ENCODE peak calls at places on chromosomes 12 and 14, in ten cellular contexts. C is nephron progenitor cell; T is lower lobe of right lung; W is cardiac muscle cell; P is CD8-positive, alpha-beta T cell; Y is tibial nerve; Q is dorsolateral prefrontal cortex; G is AG04449; O is Peyer's patch; X is RWPE1. Z is an unnamed sample.

GRCh38 chr12:10031771-10032175 is 1.3 kb downstream of the CLEC9A start:
- DNase-seq in T (no peak), Q (no peak), X (peak; percentile 13), Y (no peak), C (no peak), O (no peak), P (no peak), G (peak; percentile 77), W (no peak), Z (no peak)

GRCh38 chr14:103001651-103002396 is 55.5 kb downstream of the CDC42BPB start:
- DNase-seq in W (no peak), O (peak; percentile 78), Q (no peak), Y (no peak), C (no peak), X (no peak), G (no peak), T (no peak), P (no peak), Z (peak; percentile 27)

GRCh38 chr12:39831587-39832315 is 212.1 kb upstream of the ABCD2 start:
- DNase-seq in C (no peak), W (no peak), P (no peak), Y (no peak), G (no peak), O (no peak), X (no peak), Q (no peak), T (no peak), Z (no peak)

GRCh38 chr12:120529641-120530314 is 820 bp upstream of the COQ5 start:
- DNase-seq in T (no peak), Q (no peak), X (peak; percentile 49), Y (no peak), C (no peak), P (no peak), O (no peak), G (no peak), W (peak; percentile 55), Z (no peak)

GRCh38 chr14:70425349-70425748 is 8.5 kb upstream of the SYNJ2BP start:
- DNase-seq in T (no peak), Q (no peak), W (peak; percentile 8), C (no peak), Y (no peak), O (no peak), X (no peak), P (no peak), G (no peak), Z (no peak)

GRCh38 chr12:67034110-67034879 is 234.9 kb upstream of the CAND1 start:
- DNase-seq in X (peak; percentile 20), Y (no peak), C (no peak), W (no peak), O (no peak), T (no peak), G (no peak), Q (no peak), P (no peak), Z (no peak)

GRCh38 chr14:28577711-28578131 is 188.9 kb upstream of the FOXG1 start:
- DNase-seq in T (no peak), O (no peak), C (no peak), G (peak; percentile 10), X (peak; percentile 26), Q (no peak), Y (no peak), P (no peak), W (no peak), Z (no peak)

GRCh38 chr12:124184456-124184855 is 110.4 kb upstream of the RFLNA start:
- DNase-seq in O (no peak), G (no peak), W (no peak), Y (no peak), T (no peak), X (no peak), Q (no peak), C (no peak), P (no peak), Z (no peak)

DNA sequence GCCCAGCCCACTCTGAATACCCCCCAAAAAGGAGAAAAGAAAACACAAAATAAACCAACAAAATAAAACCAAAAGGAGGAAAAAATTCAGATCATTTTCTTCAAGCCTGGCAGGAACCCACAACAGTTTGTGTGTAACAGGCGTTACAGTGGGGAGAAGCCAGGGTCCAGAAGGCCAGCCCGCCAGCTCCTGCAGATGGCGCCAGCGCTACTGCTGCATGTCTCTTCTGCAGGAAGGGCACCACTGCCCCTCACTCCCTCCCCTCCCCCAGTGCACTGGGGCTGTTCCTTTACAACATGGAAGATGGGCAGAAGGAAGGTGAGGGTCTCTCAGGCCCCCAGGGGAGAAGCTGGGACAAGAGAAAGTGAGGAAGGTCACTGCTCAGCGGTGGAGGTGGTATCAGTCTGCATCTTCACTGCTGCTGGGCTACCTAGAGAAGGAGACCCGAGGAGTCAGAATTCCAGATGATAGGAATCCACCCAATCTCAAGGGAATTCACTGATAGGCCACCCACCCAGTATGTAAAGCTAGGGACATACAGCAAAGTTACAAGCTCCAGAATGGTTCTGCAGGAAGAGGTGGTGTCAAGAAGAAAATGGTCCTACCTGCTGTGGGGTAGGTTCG is 2.3 kb upstream of the NOP2 start:
- DNase-seq in C (peak; percentile 65), P (no peak), Q (peak; percentile 49), G (no peak), T (peak; percentile 61), X (peak; percentile 30), O (peak; percentile 57), Y (no peak), W (peak; percentile 65), Z (peak; percentile 37)
- TF ChIP-seq CTCF in C (peak; percentile 47), P (peak; percentile 25), Q (peak; percentile 27), G (peak; percentile 60), T (peak; percentile 43), X (peak; percentile 54), O (no peak), Y (no peak), W (peak; percentile 51), Z (no peak)

GRCh38 chr12:83015390-83016225 is 328.9 kb downstream of the TMTC2 start:
- DNase-seq in T (no peak), P (no peak), O (no peak), W (no peak), X (no peak), G (no peak), Q (no peak), C (no peak), Y (peak; percentile 6), Z (no peak)
- TF ChIP-seq CTCF in T (no peak), P (no peak), O (no peak), W (no peak), X (no peak), G (no peak), Q (no peak), C (no peak), Y (no peak), Z (no peak)

GRCh38 chr14:100681111-100681510 is 45.6 kb upstream of the DLK1 start:
- DNase-seq in Q (no peak), O (no peak), G (no peak), P (no peak), T (no peak), X (no peak), Y (no peak), C (no peak), W (no peak), Z (no peak)

GRCh38 chr14:100679170-100679569 is 47.5 kb upstream of the DLK1 start:
- DNase-seq in O (no peak), X (no peak), C (no peak), G (no peak), Q (no peak), Y (no peak), W (no peak), P (no peak), T (no peak), Z (no peak)

GRCh38 chr14:100677925-100678765 is 48.5 kb upstream of the DLK1 start:
- DNase-seq in W (peak; percentile 24), X (no peak), G (no peak), T (no peak), Y (peak; percentile 42), C (no peak), O (no peak), P (no peak), Q (no peak), Z (no peak)

GRCh38 chr14:100680439-100681051 is 46.1 kb upstream of the DLK1 start:
- DNase-seq in O (no peak), Y (no peak), C (no peak), P (no peak), G (no peak), T (no peak), X (no peak), W (no peak), Q (no peak), Z (no peak)

DNA sequence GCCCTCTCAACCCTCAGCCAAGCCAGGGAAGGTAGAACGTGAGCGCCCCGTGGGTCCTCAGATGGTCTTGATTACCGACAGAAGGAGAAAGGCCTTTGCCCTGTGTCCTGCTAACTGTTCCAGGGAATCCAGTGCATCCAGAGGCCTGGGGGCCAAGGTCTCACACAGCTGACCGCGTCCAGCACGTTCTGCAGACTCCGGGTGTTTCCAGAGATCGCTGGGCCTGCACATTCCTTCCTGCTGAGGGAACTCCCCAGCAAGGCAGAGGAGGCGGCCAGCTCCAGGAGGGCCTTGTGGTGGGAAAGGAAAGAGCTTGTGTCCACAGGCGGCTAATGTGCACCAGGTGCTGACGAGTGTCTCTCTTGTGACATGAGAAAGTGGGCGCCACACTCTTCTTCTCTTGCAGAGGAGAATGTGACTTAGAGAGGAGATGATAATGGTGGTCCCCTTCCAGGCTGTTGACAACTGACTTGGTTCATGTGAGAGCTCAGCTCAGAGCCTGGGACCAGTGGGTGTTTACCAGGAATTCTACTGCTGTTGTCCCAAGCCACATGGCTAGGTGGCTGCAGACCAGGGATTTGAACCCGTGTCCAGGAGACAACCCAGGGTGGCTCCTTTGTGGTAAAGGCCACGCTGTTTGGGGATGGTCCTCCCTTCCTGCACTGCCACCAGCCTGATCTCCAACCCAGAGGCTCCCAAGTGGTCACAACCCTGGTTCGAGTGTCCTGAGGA is 46.8 kb upstream of the DLK1 start:
- DNase-seq in G (peak; percentile 37), C (no peak), W (peak; percentile 60), T (no peak), O (peak; percentile 19), Y (peak; percentile 46), P (no peak), X (no peak), Q (no peak), Z (no peak)
- TF ChIP-seq CTCF in G (peak; percentile 53), C (no peak), W (peak; percentile 27), T (no peak), O (no peak), Y (peak; percentile 39), P (no peak), X (no peak), Q (no peak), Z (no peak)

GRCh38 chr14:21068521-21069387 is 1.4 kb upstream of the ARHGEF40 start:
- DNase-seq in Q (no peak), C (peak; percentile 57), G (no peak), W (peak; percentile 89), O (peak; percentile 68), Y (peak; percentile 63), X (peak; percentile 78), T (peak; percentile 67), P (peak; percentile 66), Z (no peak)

GRCh38 chr14:21069388-21070082 is 569 bp upstream of the ARHGEF40 start:
- DNase-seq in Y (peak; percentile 39), C (peak; percentile 52), G (no peak), W (no peak), X (peak; percentile 11), P (no peak), O (no peak), Q (no peak), T (no peak), Z (no peak)

GRCh38 chr14:21063479-21063878 is 5.9 kb downstream of the RNASE8 start:
- DNase-seq in X (no peak), O (no peak), G (no peak), P (no peak), C (no peak), W (no peak), Y (peak; percentile 23), T (no peak), Q (no peak), Z (no peak)

GRCh38 chr14:21070083-21070609 is at the start of gene ARHGEF40:
- DNase-seq in O (peak; percentile 34), W (peak; percentile 88), G (no peak), P (no peak), X (peak; percentile 43), Y (peak; percentile 20), Q (peak; percentile 70), C (peak; percentile 73), T (peak; percentile 75), Z (peak; percentile 43)

DNA sequence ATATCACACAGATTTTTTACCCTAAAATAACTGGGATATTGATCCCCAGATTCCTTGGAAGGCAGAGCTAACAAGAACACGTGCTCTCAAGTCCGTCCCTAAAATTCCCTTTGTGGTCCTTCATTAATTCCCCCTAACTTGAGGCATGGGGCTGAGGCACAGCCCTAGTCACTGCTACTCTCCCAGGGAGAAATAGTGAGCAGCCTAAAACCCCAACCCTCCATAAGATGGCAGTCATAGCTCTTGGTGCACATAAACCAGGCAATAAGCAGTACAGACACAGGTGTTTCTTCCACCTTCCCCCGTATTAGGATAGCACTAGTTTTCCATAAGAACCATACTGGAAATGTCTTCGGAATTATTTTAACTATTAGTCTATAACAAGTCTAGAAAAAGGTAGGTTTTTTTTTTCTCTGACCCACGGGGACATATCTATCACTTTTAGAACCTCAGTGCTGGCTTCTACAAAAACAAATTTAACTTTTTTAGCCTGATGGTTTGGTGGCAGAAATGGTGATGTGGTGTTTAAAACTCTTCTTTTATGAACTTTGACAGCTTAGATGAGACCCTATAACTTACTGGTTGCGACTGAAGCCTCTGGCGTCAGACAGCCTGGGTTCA is 3.1 kb upstream of the ARHGEF40 start:
- DNase-seq in O (no peak), Y (no peak), P (no peak), X (peak; percentile 36), G (no peak), T (no peak), W (no peak), C (no peak), Q (no peak), Z (no peak)
- TF ChIP-seq CTCF in O (no peak), Y (no peak), P (no peak), X (no peak), G (no peak), T (no peak), W (peak; percentile 27), C (no peak), Q (no peak), Z (no peak)

Z was measured in activated B cell treated with CpG ODN at 0.5 μM for 24 hours.